ENCODE peak calls at places on chromosome 12, in four cellular contexts. P is hepatocyte, S is lower leg skin, I is left ventricle myocardium inferior. T is an unnamed sample.

GRCh38 chr12:712172-712863 is 40.1 kb upstream of the WNK1 start:
- DNase-seq in P (no peak), S (no peak), I (no peak), T (peak; percentile 59)

GRCh38 chr12:109731231-109731731 is 17.7 kb downstream of the FAM222A start:
- DNase-seq in P (no peak), S (no peak), I (peak; percentile 3), T (no peak)

GRCh38 chr12:47556219-47556618 is 149.6 kb downstream of the RPAP3 start:
- DNase-seq in P (no peak), S (no peak), I (no peak), T (no peak)

GRCh38 chr12:4499186-4499585 is 39.5 kb upstream of the RAD51AP1 start:
- DNase-seq in P (no peak), S (no peak), I (no peak), T (no peak)

GRCh38 chr12:56350662-56351061 is 9.2 kb downstream of the STAT2 start:
- DNase-seq in P (no peak), S (no peak), I (no peak), T (no peak)

GRCh38 chr12:93032748-93033147 is 103.7 kb upstream of the EEA1 start:
- DNase-seq in P (no peak), S (no peak), I (no peak), T (no peak)

GRCh38 chr12:104799458-104799857 is 158.6 kb downstream of the SLC41A2 start:
- DNase-seq in P (peak; percentile 63), S (no peak), I (no peak), T (no peak)

GRCh38 chr12:32897276-32897615 is 669 bp upstream of the PKP2 start:
- DNase-seq in P (no peak), S (no peak), I (no peak), T (no peak)

GRCh38 chr12:18468521-18469075 is 207.3 kb downstream of the PIK3C2G start:
- DNase-seq in P (no peak), S (no peak), I (no peak), T (no peak)

GRCh38 chr12:51392556-51393237 is 1.5 kb upstream of the GALNT6 start:
- DNase-seq in P (peak; percentile 68), S (no peak), I (no peak), T (no peak)

GRCh38 chr12:132437252-132438138 is 52.5 kb upstream of the FBRSL1 start:
- DNase-seq in P (no peak), S (no peak), I (no peak), T (no peak)

GRCh38 chr12:117105902-117106301 is 6.7 kb upstream of the TESC start:
- DNase-seq in P (no peak), S (no peak), I (no peak), T (no peak)

GRCh38 chr12:92648242-92649031 is 54.4 kb upstream of the PLEKHG7 start:
- DNase-seq in P (no peak), S (no peak), I (no peak), T (no peak)

DNA sequence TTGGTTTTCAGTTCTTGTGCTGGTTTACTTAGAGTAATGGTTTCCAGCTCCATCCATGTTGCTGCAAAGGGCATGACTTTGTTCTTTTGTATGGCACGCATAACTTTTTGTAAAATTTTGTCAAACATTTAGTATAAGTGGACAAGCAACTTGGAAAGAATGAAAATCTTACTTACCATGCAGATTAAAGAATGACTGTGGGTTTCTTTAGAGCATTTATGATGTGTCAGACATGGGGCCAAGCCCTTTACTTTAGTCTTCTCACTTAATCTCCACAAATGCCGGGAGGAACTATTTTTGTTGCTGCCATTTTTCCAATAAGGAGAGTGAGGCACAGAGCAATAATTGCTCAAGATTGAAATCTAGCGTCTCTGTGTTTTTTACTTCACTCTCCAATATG is 652.5 kb upstream of the TBX3 start:
- DNase-seq in P (no peak), S (no peak), I (no peak), T (no peak)
- H3K4me3 ChIP-seq in P (no peak overlapping the region), S (no peak overlapping the region), I (peak overlapping the region; percentile 18), T (no peak overlapping the region)

GRCh38 chr12:54021006-54021405 is 7.2 kb upstream of the HOXC6 start:
- DNase-seq in P (no peak), S (no peak), I (no peak), T (no peak)
- H3K4me3 ChIP-seq in P (no peak overlapping the region), S (no peak overlapping the region), I (no peak overlapping the region), T (no peak overlapping the region)

DNA sequence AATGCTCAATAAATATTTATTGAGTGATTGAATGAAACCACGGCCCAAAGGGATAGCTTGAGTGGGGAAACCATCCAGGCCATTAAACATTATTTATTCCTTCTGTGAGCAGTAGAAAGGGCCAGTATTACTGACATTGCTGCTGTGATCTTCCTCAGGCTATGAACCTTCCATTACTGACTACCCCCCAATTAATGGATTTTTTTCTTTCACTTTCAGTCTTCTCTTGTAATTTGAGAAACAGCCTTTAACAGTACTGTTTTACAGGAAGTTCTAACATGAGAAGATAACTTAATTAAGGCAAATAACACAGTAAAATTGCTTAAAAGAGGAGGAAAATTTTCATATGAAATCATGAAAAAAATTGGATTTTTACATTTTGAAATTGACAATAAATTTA is 629.5 kb downstream of the TRHDE start:
- DNase-seq in P (no peak), S (no peak), I (no peak), T (no peak)
- H3K4me3 ChIP-seq in P (no peak overlapping the region), S (no peak overlapping the region), I (no peak overlapping the region), T (no peak overlapping the region)

GRCh38 chr12:113847856-113848255 is 118.3 kb downstream of the RBM19 start:
- DNase-seq in P (no peak), S (no peak), I (no peak), T (no peak)
- H3K4me3 ChIP-seq in P (no peak overlapping the region), S (no peak overlapping the region), I (no peak overlapping the region), T (no peak overlapping the region)

GRCh38 chr12:12704593-12705230 is 8.7 kb upstream of the GPR19 start:
- DNase-seq in P (peak; percentile 92), S (peak; percentile 63), I (no peak), T (no peak)
- H3K4me3 ChIP-seq in P (no peak overlapping the region), S (no peak overlapping the region), I (no peak overlapping the region), T (no peak overlapping the region)

DNA sequence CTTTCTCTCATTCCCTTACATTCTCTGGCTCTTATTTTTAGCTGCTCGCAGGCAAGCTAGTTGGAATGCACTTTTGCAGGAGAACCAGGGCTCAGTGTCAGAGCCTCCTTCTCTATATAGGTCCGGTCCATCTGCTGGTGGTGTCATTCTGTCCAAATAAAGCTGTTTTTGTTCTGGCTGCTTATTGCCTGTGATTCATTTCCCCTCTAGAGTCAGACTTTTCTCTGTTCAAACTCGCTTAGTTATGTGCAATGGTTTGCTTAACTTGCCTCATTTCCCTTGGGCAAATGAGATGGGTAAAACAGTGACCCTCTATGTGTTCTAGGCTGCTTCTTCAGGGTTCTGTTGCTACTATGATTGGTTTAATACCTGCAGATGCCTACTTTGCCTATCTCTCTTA is 2.9 kb downstream of the SMARCD1 start:
- DNase-seq in P (no peak), S (no peak), I (no peak), T (no peak)
- H3K4me3 ChIP-seq in P (no peak overlapping the region), S (no peak overlapping the region), I (no peak overlapping the region), T (no peak overlapping the region)

GRCh38 chr12:24574538-24574937 is 374.4 kb downstream of the BCAT1 start:
- DNase-seq in P (no peak), S (no peak), I (no peak), T (no peak)
- H3K4me3 ChIP-seq in P (no peak overlapping the region), S (no peak overlapping the region), I (no peak overlapping the region), T (no peak overlapping the region)

GRCh38 chr12:54019924-54020586 is 8.2 kb upstream of the HOXC6 start:
- DNase-seq in P (no peak), S (no peak), I (no peak), T (no peak)
- H3K4me3 ChIP-seq in P (no peak overlapping the region), S (no peak overlapping the region), I (peak overlapping the region; percentile 40), T (no peak overlapping the region)

GRCh38 chr12:62817556-62818271 is 117.2 kb downstream of the PPM1H start:
- DNase-seq in P (no peak), S (no peak), I (no peak), T (no peak)
- H3K4me3 ChIP-seq in P (no peak overlapping the region), S (no peak overlapping the region), I (peak overlapping the region; percentile 54), T (peak overlapping the region; percentile 40)

GRCh38 chr12:71782007-71782406 is 27.3 kb downstream of the RAB21 start:
- DNase-seq in P (no peak), S (no peak), I (no peak), T (no peak)

DNA sequence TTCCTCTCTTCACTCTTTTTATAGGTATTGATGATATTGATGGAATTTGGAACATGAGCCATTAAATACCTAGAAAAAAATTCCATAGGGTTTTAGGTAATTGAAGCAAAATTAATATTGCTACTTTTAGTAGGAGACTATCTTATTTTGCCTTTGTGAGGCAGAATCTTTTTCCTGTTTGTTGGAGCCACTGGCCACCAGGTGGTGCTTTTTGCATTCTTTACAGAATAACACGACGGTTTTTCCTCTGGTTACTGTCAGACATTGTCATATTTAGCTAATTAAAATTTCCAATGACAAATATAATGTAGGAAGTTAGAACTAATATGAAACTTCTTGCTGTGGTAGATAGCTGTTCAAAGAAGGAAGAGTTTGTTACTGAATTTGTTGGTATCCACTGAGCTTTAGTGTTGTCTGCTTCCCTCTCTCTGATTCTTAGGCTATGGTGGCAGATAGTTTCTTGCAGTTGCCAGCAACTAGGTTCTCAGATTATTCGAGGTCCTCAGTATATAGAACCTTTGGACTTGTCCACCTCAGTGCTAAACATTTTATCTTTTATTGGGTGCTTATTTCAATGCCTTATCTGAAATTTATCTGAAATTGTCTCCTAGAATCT is 25.7 kb downstream of the RAB21 start:
- DNase-seq in P (peak; percentile 68), S (no peak), I (no peak), T (no peak)
- H3K4me3 ChIP-seq in P (no peak overlapping the region), S (no peak overlapping the region), I (no peak overlapping the region), T (no peak overlapping the region)

T was measured in dorsolateral prefrontal cortex.